ENCODE peak calls at places on chromosomes 7 and 10, in four cellular contexts. One of them, this sample, is unnamed. For H3K27me3, the result is how much of the 10 kb centered on the place peaks cover.

GRCh38 chr10:98388086-98388655 is 26.8 kb downstream of the PYROXD2 start:
- DNase-seq in tibial nerve: no peak
- DNase-seq in heart left ventricle: no peak
- DNase-seq in testis: no peak
- DNase-seq in this sample: no peak

GRCh38 chr7:95688931-95689453 is 83.4 kb upstream of the DYNC1I1 start:
- DNase-seq in heart left ventricle: no peak
- DNase-seq in tibial nerve: no peak
- DNase-seq in testis: no peak
- DNase-seq in this sample: no peak

GRCh38 chr7:73427902-73428696 is 5.5 kb upstream of the FZD9 start:
- DNase-seq in tibial nerve: no peak
- DNase-seq in testis: no peak
- DNase-seq in heart left ventricle: no peak
- DNase-seq in this sample: no peak

GRCh38 chr7:73433924-73434700 is 534 bp downstream of the FZD9 start:
- DNase-seq in tibial nerve: no peak
- DNase-seq in testis: no peak
- DNase-seq in heart left ventricle: no peak
- DNase-seq in this sample: no peak

GRCh38 chr10:84026821-84027257 is 112.5 kb upstream of the GHITM start:
- DNase-seq in testis: no peak
- DNase-seq in tibial nerve: no peak
- DNase-seq in heart left ventricle: no peak
- DNase-seq in this sample: no peak

GRCh38 chr10:98028168-98028770 is 2.2 kb downstream of the CRTAC1 start:
- DNase-seq in tibial nerve: peak
- DNase-seq in heart left ventricle: peak
- DNase-seq in testis: peak
- DNase-seq in this sample: peak

GRCh38 chr7:157299613-157300405 is 37.0 kb upstream of the DNAJB6 start:
- DNase-seq in testis: no peak
- DNase-seq in tibial nerve: no peak
- DNase-seq in heart left ventricle: no peak
- DNase-seq in this sample: no peak

GRCh38 chr7:150811-151221 is 41.6 kb upstream of the FAM20C start:
- DNase-seq in heart left ventricle: no peak
- DNase-seq in testis: peak
- DNase-seq in tibial nerve: no peak
- DNase-seq in this sample: no peak

GRCh38 chr7:10343108-10343507 is 630.6 kb upstream of the PHF14 start:
- DNase-seq in testis: no peak
- DNase-seq in tibial nerve: no peak
- DNase-seq in heart left ventricle: no peak
- DNase-seq in this sample: no peak

GRCh38 chr10:12042409-12042796 is 206 bp downstream of the UPF2 start:
- DNase-seq in heart left ventricle: peak
- DNase-seq in testis: no peak
- DNase-seq in tibial nerve: no peak
- DNase-seq in this sample: no peak

GRCh38 chr10:133453516-133454203 is at the start of gene SCART1:
- DNase-seq in testis: no peak
- DNase-seq in heart left ventricle: no peak
- DNase-seq in tibial nerve: no peak
- DNase-seq in this sample: no peak

GRCh38 chr10:131908151-131908550 is 7.3 kb downstream of the PPP2R2D start:
- DNase-seq in testis: peak
- DNase-seq in tibial nerve: no peak
- DNase-seq in heart left ventricle: no peak
- DNase-seq in this sample: no peak

GRCh38 chr7:134472572-134473242 is 13.8 kb upstream of the AKR1B1 start:
- DNase-seq in tibial nerve: no peak
- DNase-seq in testis: no peak
- DNase-seq in heart left ventricle: no peak
- DNase-seq in this sample: no peak

GRCh38 chr10:10792681-10793080 is 225.0 kb upstream of the CELF2 start:
- DNase-seq in heart left ventricle: no peak
- DNase-seq in tibial nerve: no peak
- DNase-seq in testis: no peak
- DNase-seq in this sample: no peak

GRCh38 chr7:155198901-155199845 is 98.5 kb upstream of the INSIG1 start:
- DNase-seq in tibial nerve: no peak
- DNase-seq in heart left ventricle: no peak
- DNase-seq in testis: no peak
- DNase-seq in this sample: no peak

GRCh38 chr7:115840702-115841101 is 189.9 kb downstream of the TFEC start:
- DNase-seq in heart left ventricle: no peak
- DNase-seq in tibial nerve: no peak
- DNase-seq in testis: no peak
- DNase-seq in this sample: no peak

GRCh38 chr7:75966209-75966961 is 28.0 kb downstream of the TMEM120A start:
- DNase-seq in testis: peak
- DNase-seq in tibial nerve: peak
- DNase-seq in heart left ventricle: peak
- DNase-seq in this sample: peak

GRCh38 chr10:102412293-102412692 is 6.3 kb downstream of the PSD start:
- DNase-seq in testis: no peak
- DNase-seq in tibial nerve: no peak
- DNase-seq in heart left ventricle: no peak
- DNase-seq in this sample: no peak
- H3K27me3 ChIP-seq in testis: under half
- H3K27me3 ChIP-seq in tibial nerve: under half
- H3K27me3 ChIP-seq in heart left ventricle: under half
- H3K27me3 ChIP-seq in this sample: under half

DNA sequence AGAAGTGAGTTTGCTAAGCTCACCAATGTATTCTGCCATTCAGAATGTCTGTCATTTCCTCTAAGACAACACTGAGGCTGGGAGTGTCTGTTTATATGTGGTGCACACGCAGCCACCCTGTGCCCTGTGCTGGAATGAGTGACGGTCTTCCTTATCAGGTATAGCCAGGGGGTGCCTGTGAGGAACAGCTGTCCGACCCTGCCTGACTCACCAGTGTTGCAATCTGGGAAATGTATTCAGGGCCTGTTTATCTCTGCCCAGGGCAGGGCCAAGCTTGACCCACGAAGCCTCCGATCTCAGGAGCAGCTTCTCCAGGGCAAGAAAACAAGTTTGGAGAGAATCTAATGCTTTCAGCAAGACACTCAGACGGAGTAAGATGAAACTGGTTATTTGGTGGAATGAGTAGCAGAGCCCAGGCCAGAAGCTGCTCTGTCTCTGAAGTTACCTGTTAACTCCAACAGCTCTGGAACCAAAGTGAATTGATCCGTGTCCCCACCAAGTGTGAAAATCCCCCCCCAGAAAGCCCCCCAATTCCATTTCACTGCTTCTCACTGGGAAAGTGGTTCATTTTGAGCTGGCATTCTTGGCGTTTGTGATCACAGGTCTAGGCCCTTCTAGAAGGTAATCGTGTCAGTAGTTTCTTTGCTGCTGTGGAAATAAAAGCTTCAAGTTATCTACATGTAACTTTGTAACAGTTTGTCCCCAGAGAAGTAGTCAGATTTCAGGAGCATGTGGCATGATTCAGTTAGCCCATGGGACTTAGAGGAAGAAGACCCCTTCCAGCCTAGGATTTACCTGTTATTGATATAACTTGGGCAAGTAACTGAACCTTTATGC is 6.1 kb upstream of the UBE2H start:
- DNase-seq in testis: peak
- DNase-seq in heart left ventricle: peak
- DNase-seq in tibial nerve: no peak
- DNase-seq in this sample: no peak
- TF ChIP-seq POLR2A in testis: no peak
- TF ChIP-seq POLR2A in heart left ventricle: peak
- TF ChIP-seq POLR2A in tibial nerve: no peak
- TF ChIP-seq POLR2A in this sample: no peak

DNA sequence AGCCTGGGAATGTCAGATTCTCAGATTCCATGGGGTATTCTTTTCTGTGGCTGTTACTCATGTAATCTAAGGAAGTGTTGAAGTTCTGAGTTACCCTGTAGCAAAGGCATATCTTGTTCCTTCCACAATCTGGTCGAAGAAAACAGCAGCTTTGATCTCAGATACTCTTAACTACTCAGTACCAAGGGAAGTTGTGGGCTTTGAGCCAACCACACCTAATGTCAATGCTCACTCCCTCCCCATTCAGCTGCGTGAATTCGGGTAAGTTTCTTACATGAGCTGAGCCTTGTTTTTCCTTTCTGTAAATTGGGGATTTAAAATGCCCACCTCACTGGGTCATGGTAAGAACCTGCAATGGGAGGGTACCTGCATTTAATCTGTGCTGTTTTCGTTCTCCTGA is 52.5 kb downstream of the PTPRN2 start:
- DNase-seq in testis: no peak
- DNase-seq in heart left ventricle: no peak
- DNase-seq in tibial nerve: no peak
- DNase-seq in this sample: no peak
- H3K27me3 ChIP-seq in testis: under half
- H3K27me3 ChIP-seq in heart left ventricle: under half
- H3K27me3 ChIP-seq in tibial nerve: under half
- H3K27me3 ChIP-seq in this sample: under half

GRCh38 chr10:73910401-73910763 is 550 bp upstream of the PLAU start:
- DNase-seq in heart left ventricle: no peak
- DNase-seq in testis: no peak
- DNase-seq in tibial nerve: no peak
- DNase-seq in this sample: no peak

GRCh38 chr10:73908853-73909611 is 1.9 kb upstream of the PLAU start:
- DNase-seq in tibial nerve: peak
- DNase-seq in testis: no peak
- DNase-seq in heart left ventricle: peak
- DNase-seq in this sample: peak

GRCh38 chr10:73909716-73910115 is 1.2 kb upstream of the PLAU start:
- DNase-seq in testis: no peak
- DNase-seq in tibial nerve: no peak
- DNase-seq in heart left ventricle: no peak
- DNase-seq in this sample: no peak

GRCh38 chr10:73911553-73912004 is 647 bp downstream of the PLAU start:
- DNase-seq in testis: peak
- DNase-seq in heart left ventricle: no peak
- DNase-seq in tibial nerve: no peak
- DNase-seq in this sample: no peak

DNA sequence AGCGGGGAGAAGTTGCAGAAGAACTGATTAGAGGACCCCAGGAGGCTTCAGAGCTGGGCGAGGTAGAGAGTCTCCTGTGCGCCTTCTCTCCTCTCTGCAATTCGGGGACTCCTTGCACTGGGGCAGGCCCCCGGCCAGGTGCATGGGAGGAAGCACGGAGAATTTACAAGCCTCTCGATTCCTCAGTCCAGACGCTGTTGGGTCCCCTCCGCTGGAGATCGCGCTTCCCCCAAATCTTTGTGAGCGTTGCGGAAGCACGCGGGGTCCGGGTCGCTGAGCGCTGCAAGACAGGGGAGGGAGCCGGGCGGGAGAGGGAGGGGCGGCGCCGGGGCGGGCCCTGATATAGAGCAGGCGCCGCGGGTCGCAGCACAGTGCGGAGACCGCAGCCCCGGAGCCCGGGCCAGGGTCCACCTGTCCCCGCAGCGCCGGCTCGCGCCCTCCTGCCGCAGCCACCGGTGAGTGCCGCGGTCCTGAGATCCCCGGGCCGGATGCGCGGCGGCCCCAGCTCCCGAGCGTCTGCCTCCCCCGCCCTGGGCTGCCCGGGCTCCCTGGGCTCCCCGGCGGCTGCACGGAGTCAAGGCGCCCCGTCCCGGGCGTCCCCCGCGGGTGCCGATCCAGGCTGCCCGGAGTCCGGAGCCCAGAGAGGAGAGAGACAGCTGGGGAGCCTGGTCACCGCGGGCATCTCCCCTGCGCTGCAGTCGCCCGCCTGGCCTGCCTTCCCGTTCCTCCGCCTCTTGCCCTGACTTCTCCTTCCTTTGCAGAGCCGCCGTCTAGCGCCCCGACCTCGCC is at the start of gene PLAU:
- DNase-seq in testis: peak
- DNase-seq in tibial nerve: peak
- DNase-seq in heart left ventricle: peak
- DNase-seq in this sample: peak
- TF ChIP-seq POLR2A in testis: no peak
- TF ChIP-seq POLR2A in tibial nerve: no peak
- TF ChIP-seq POLR2A in heart left ventricle: peak
- TF ChIP-seq POLR2A in this sample: no peak

GRCh38 chr10:22640351-22640750 is 74.0 kb downstream of the PIP4K2A start:
- DNase-seq in tibial nerve: no peak
- DNase-seq in testis: no peak
- DNase-seq in heart left ventricle: no peak
- DNase-seq in this sample: no peak

GRCh38 chr10:22638863-22639262 is 75.5 kb downstream of the PIP4K2A start:
- DNase-seq in tibial nerve: no peak
- DNase-seq in heart left ventricle: no peak
- DNase-seq in testis: no peak
- DNase-seq in this sample: no peak

GRCh38 chr10:22634606-22635467 is 79.5 kb downstream of the PIP4K2A start:
- DNase-seq in testis: no peak
- DNase-seq in heart left ventricle: no peak
- DNase-seq in tibial nerve: no peak
- DNase-seq in this sample: no peak

GRCh38 chr10:22635650-22636049 is 78.7 kb downstream of the PIP4K2A start:
- DNase-seq in testis: no peak
- DNase-seq in tibial nerve: no peak
- DNase-seq in heart left ventricle: no peak
- DNase-seq in this sample: no peak

DNA sequence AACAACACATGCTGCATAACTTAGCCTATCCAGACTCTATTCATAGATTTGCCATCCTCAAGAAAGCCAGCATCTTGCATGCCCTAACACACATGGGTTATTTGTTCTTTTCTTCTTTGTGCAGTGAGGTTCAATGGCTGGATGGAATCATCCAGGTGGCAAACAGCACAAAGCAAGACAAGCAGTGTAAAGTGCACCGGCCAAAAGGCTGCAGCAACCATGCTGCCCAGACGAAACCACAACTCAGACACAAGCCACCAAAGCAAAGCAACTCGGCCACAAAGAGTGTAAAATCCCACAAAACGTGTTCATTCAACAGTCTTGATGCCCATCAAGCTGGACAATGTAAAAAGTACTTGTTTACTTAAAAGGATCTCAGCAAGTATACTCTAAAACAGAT is 76.9 kb downstream of the PIP4K2A start:
- DNase-seq in heart left ventricle: no peak
- DNase-seq in tibial nerve: no peak
- DNase-seq in testis: no peak
- DNase-seq in this sample: no peak
- H3K27me3 ChIP-seq in heart left ventricle: under half
- H3K27me3 ChIP-seq in tibial nerve: under half
- H3K27me3 ChIP-seq in testis: under half
- H3K27me3 ChIP-seq in this sample: under half

GRCh38 chr10:113541554-113541902 is 11.3 kb upstream of the HABP2 start:
- DNase-seq in tibial nerve: no peak
- DNase-seq in testis: no peak
- DNase-seq in heart left ventricle: no peak
- DNase-seq in this sample: no peak
- TF ChIP-seq POLR2A in tibial nerve: no peak
- TF ChIP-seq POLR2A in testis: no peak
- TF ChIP-seq POLR2A in heart left ventricle: no peak
- TF ChIP-seq POLR2A in this sample: no peak

DNA sequence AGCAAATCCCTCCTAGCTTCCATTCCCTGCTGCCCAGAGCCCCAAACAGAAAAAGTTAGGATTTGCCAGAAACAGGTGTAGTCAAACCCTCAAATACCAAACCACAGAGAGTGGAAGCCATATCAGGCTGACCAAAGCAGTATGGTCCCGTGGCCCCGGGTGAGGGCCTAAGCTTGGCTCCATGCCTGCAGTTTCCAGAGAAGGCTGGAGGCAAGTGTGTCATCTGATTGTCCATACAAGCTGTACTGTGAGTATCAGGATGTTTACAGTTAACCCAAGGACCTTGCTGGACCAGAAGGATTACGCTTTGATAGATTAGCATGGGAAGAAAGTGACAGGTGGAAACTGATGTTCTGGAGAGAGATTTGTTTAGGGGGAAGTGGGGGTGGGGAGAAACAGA is 96.3 kb downstream of the PRKAG2 start:
- DNase-seq in heart left ventricle: no peak
- DNase-seq in tibial nerve: no peak
- DNase-seq in testis: no peak
- DNase-seq in this sample: no peak
- H3K27me3 ChIP-seq in heart left ventricle: under half
- H3K27me3 ChIP-seq in tibial nerve: under half
- H3K27me3 ChIP-seq in testis: under half
- H3K27me3 ChIP-seq in this sample: under half

This sample was measured in uterus.